ENCODE peak calls at places on chromosomes 13 and 19, in nine cellular contexts. N is AG10803, Y is mesendoderm, L is breast epithelium, R is left ventricle myocardium inferior, V is fibroblast of lung, K is AG04450, A is K562, P is H7. M is an unnamed sample.

GRCh38 chr13:30121666-30122065 is 185.7 kb downstream of the KATNAL1 start:
- DNase-seq in K (no peak), P (no peak), R (no peak), Y (no peak), A (no peak), V (no peak), N (no peak), L (no peak), M (no peak)

GRCh38 chr19:58328999-58329398 is 2.2 kb downstream of the ZSCAN22 start:
- DNase-seq in N (no peak), P (peak; percentile 84), L (no peak), R (no peak), V (no peak), K (no peak), Y (peak; percentile 81), A (peak; percentile 45), M (no peak)

GRCh38 chr19:17448190-17448967 is at the start of gene TMEM221:
- DNase-seq in Y (peak; percentile 66), L (no peak), R (peak; percentile 47), P (peak; percentile 95), N (no peak), V (peak; percentile 16), K (no peak), A (peak; percentile 77), M (no peak)

GRCh38 chr13:110399801-110400200 is 92.7 kb downstream of the COL4A2 start:
- DNase-seq in Y (no peak), R (no peak), A (no peak), V (peak; percentile 47), P (no peak), N (peak; percentile 82), L (no peak), K (no peak), M (no peak)

GRCh38 chr13:104750377-104750776 is 1684.2 kb upstream of the SLC10A2 start:
- DNase-seq in R (no peak), N (no peak), Y (peak; percentile 81), K (no peak), L (no peak), P (no peak), A (no peak), V (peak; percentile 66), M (no peak)

GRCh38 chr19:34555447-34555846 is 73.9 kb downstream of the WTIP start:
- DNase-seq in V (no peak), P (no peak), N (peak; percentile 3), K (no peak), R (no peak), A (no peak), Y (peak; percentile 33), L (no peak), M (no peak)

GRCh38 chr13:105925496-105925895 is 610.0 kb downstream of the EFNB2 start:
- DNase-seq in Y (no peak), V (peak; percentile 82), N (peak; percentile 54), R (no peak), A (no peak), K (no peak), L (no peak), P (no peak), M (peak; percentile 81)

GRCh38 chr19:4732680-4733114 is 9.1 kb upstream of the DPP9 start:
- DNase-seq in P (peak; percentile 94), A (peak; percentile 75), L (no peak), V (peak; percentile 47), N (peak; percentile 49), Y (peak; percentile 86), K (peak; percentile 26), R (peak; percentile 29), M (no peak)

GRCh38 chr13:39326471-39326870 is 276.5 kb downstream of the LHFPL6 start:
- DNase-seq in P (no peak), R (no peak), V (no peak), L (no peak), Y (no peak), N (peak; percentile 16), A (no peak), K (no peak), M (no peak)

GRCh38 chr13:89695343-89696257 is 1651.9 kb upstream of the MIR17HG start:
- DNase-seq in L (no peak), N (peak; percentile 8), V (peak; percentile 27), K (peak; percentile 6), Y (peak; percentile 77), R (no peak), P (peak; percentile 22), A (no peak), M (no peak)

GRCh38 chr13:112962911-112963625 is 5.9 kb upstream of the MCF2L start:
- DNase-seq in Y (no peak), P (no peak), L (no peak), V (no peak), K (no peak), R (no peak), N (no peak), A (no peak), M (no peak)

GRCh38 chr13:113184568-113185440 is 23.7 kb downstream of the PCID2 start:
- DNase-seq in P (no peak), V (no peak), L (no peak), R (no peak), N (no peak), K (no peak), Y (no peak), A (no peak), M (no peak)

GRCh38 chr13:52809310-52809769 is 39.1 kb downstream of the PCDH8 start:
- DNase-seq in Y (peak; percentile 90), A (peak; percentile 85), R (peak; percentile 33), P (peak; percentile 93), V (peak; percentile 40), K (no peak), N (peak; percentile 20), L (peak; percentile 59), M (peak; percentile 1)

GRCh38 chr13:99064624-99065249 is 86.9 kb upstream of the DOCK9 start:
- DNase-seq in K (no peak), Y (no peak), L (no peak), N (no peak), P (no peak), A (no peak), R (no peak), V (no peak), M (no peak)

DNA sequence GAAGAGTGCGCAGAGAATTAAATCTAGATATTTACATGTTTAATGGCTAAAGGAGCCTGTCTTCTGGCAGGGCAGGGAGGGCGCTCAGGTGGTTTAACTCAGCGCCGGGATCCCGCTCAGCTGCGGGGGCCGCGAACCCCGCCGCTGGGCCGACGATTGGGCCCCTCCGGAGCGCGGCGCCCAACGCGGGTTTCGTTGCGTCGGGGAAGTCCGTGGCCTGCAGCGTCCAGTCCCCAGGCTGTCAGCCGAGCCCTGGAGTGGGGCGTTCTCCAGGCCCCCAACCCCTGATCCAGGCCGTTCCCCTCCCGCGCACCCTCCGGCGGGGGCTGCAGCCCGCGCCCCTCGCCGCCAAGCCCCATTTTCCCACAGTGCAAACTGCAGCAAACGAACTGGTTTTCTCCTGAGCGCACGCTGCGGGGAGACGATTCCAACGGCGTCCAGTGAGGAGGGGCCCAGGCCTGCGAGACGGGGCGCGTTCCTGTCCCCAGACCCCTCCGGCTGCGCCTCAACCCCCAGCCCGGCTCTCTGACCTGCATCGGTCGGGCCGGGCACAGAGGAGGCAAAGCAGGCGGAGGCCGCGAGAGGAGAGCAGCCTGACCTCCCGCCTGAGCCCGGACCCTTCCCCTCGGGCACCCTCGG is 4.5 kb upstream of the ONECUT3 start:
- DNase-seq in L (no peak), V (no peak), P (peak; percentile 87), R (no peak), A (no peak), Y (no peak), K (no peak), N (no peak), M (no peak)
- H3K4me3 ChIP-seq in L (no peak overlapping the region), V (no peak overlapping the region), P (no peak overlapping the region), R (peak overlapping the region; percentile 39), A (peak overlapping the region; percentile 40), Y (no peak overlapping the region), K (no peak overlapping the region), N (no peak overlapping the region), M (no peak overlapping the region)

GRCh38 chr19:14056069-14056666 is 5.7 kb downstream of the PALM3 start:
- DNase-seq in V (no peak), Y (no peak), R (no peak), P (peak; percentile 46), A (peak; percentile 4), N (no peak), K (no peak), L (no peak), M (no peak)

GRCh38 chr19:14058182-14059092 is 3.4 kb downstream of the PALM3 start:
- DNase-seq in K (no peak), R (no peak), P (peak; percentile 27), V (no peak), L (no peak), Y (no peak), A (peak; percentile 6), N (no peak), M (no peak)

GRCh38 chr19:14055396-14055795 is 6.5 kb downstream of the PALM3 start:
- DNase-seq in L (no peak), P (no peak), K (no peak), A (no peak), V (no peak), Y (no peak), R (no peak), N (no peak), M (no peak)

GRCh38 chr19:14054721-14055120 is 7.2 kb downstream of the PALM3 start:
- DNase-seq in N (no peak), Y (no peak), R (no peak), L (no peak), P (peak; percentile 27), V (no peak), A (peak; percentile 4), K (no peak), M (no peak)

DNA sequence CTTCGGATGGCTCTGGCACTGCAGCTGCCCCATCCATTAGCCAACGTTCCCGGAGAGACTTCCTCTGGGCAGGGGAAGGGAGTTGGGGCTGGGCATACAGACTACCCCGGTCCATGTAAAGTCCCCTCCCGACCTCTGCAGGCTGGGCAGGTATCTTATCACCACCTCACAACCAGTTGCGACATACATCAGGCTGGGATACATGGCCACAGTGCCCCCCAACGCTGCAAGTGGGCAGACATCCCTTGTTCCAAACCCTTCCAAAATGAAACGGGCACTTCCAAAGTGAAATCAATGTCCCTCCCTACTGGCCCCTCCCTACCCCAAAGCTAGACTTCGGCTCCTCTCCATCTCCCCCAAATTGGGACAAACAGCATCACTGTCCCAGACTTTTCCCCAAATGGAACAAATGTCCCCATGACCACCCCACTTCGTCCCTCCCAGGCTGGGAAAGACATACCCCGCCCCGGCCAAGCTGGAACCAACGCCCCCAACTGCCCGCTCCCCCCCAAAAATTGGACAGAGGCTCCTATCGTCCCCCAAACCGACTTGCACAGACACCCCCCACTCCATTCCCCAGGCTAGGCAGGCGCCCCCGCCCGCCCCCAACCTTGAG is 5.0 kb downstream of the PALM3 start:
- DNase-seq in N (no peak), K (no peak), P (peak; percentile 67), L (no peak), R (no peak), A (peak; percentile 13), V (no peak), Y (peak; percentile 40), M (no peak)
- H3K4me3 ChIP-seq in N (no peak overlapping the region), K (peak overlapping the region; percentile 47), P (peak overlapping the region; percentile 62), L (peak overlapping the region; percentile 54), R (peak overlapping the region; percentile 56), A (peak overlapping the region; percentile 40), V (no peak overlapping the region), Y (peak overlapping the region; percentile 62), M (peak overlapping the region; percentile 4)

GRCh38 chr19:28307460-28307859 is 905.5 kb downstream of the UQCRFS1 start:
- DNase-seq in N (peak; percentile 79), K (no peak), V (peak; percentile 69), R (no peak), P (no peak), L (no peak), A (no peak), Y (no peak), M (peak; percentile 57)
- H3K4me3 ChIP-seq in N (no peak overlapping the region), K (no peak overlapping the region), V (no peak overlapping the region), R (no peak overlapping the region), P (no peak overlapping the region), L (no peak overlapping the region), A (no peak overlapping the region), Y (no peak overlapping the region), M (no peak overlapping the region)

GRCh38 chr19:56105090-56105701 is 15.9 kb downstream of the ZNF787 start:
- DNase-seq in A (no peak), V (peak; percentile 48), L (peak; percentile 89), P (peak; percentile 94), N (peak; percentile 53), K (no peak), R (peak; percentile 63), Y (peak; percentile 86), M (no peak)
- H3K4me3 ChIP-seq in A (no peak overlapping the region), V (no peak overlapping the region), L (peak overlapping the region; percentile 21), P (no peak overlapping the region), N (no peak overlapping the region), K (no peak overlapping the region), R (peak overlapping the region; percentile 31), Y (no peak overlapping the region), M (no peak overlapping the region)